ENCODE peak calls at places on chromosomes 12 and 14, in six cellular contexts. V is WTC11, L is H1, J is endothelial cell of umbilical vein, W is HepG2, D is K562. M is an unnamed sample.

GRCh38 chr12:2439332-2440100 is 355.3 kb upstream of the FKBP4 start:
- DNase-seq in J (no peak), L (no peak), W (no peak), D (no peak), V (no peak), M (no peak)

GRCh38 chr14:21867541-21867940 is 193.9 kb upstream of the OR4E1 start:
- DNase-seq in L (no peak), V (no peak), W (no peak), D (no peak), J (peak), M (no peak)

GRCh38 chr12:53997324-53998173 is 2.4 kb upstream of the HOXC9 start:
- DNase-seq in V (no peak), L (no peak), W (no peak), D (no peak), J (no peak), M (no peak)

GRCh38 chr12:83015390-83016225 is 328.9 kb downstream of the TMTC2 start:
- DNase-seq in D (no peak), J (peak), W (no peak), L (no peak), V (no peak), M (no peak)

GRCh38 chr14:22551597-22551982 is 37.4 kb downstream of the DAD1 start:
- DNase-seq in D (no peak), L (no peak), J (no peak), W (no peak), V (no peak), M (no peak)

GRCh38 chr12:5435161-5435560 is 3.3 kb downstream of the NTF3 start:
- DNase-seq in L (no peak), J (no peak), V (no peak), D (no peak), W (no peak), M (no peak)

GRCh38 chr12:71439613-71440392 is at the start of gene LGR5:
- DNase-seq in J (peak), L (peak), W (peak), V (peak), D (no peak), M (no peak)

GRCh38 chr12:47636908-47637780 is 68.7 kb downstream of the RPAP3 start:
- DNase-seq in L (peak), W (peak), D (no peak), J (no peak), V (peak), M (no peak)

GRCh38 chr12:53984901-53985357 is at the start of gene HOXC10:
- DNase-seq in D (peak), V (peak), W (peak), L (peak), J (peak), M (peak)

GRCh38 chr14:29805415-29806123 is 122.1 kb downstream of the PRKD1 start:
- DNase-seq in W (no peak), L (no peak), V (no peak), D (peak), J (peak), M (no peak)

GRCh38 chr12:82527165-82527780 is 159.4 kb upstream of the TMTC2 start:
- DNase-seq in L (no peak), W (peak), V (peak), D (peak), J (peak), M (peak)

GRCh38 chr14:59407246-59407615 is 57.9 kb downstream of the GPR135 start:
- DNase-seq in J (peak), W (peak), V (no peak), D (no peak), L (no peak), M (no peak)

GRCh38 chr12:13347241-13348043 is 150.9 kb downstream of the EMP1 start:
- DNase-seq in L (no peak), V (no peak), J (no peak), D (no peak), W (no peak), M (peak)

GRCh38 chr12:75943730-75944096 is 87.9 kb downstream of the PHLDA1 start:
- DNase-seq in L (no peak), W (peak), J (no peak), D (no peak), V (no peak), M (peak)

GRCh38 chr12:65986047-65986446 is 144.5 kb downstream of the LLPH start:
- DNase-seq in J (peak), V (no peak), W (no peak), D (no peak), L (no peak), M (no peak)

GRCh38 chr14:50719911-50720759 is 52.0 kb upstream of the SAV1 start:
- DNase-seq in V (no peak), J (no peak), D (no peak), L (no peak), W (no peak), M (no peak)

GRCh38 chr12:109131522-109132050 is 15.2 kb downstream of the ACACB start:
- DNase-seq in D (no peak), J (no peak), V (no peak), L (no peak), W (no peak), M (no peak)

GRCh38 chr14:24979725-24980239 is 70.2 kb downstream of the STXBP6 start:
- DNase-seq in L (no peak), J (no peak), V (no peak), D (no peak), W (no peak), M (no peak)

GRCh38 chr14:75249251-75249957 is 29.2 kb upstream of the FOS start:
- DNase-seq in D (no peak), L (no peak), J (no peak), V (no peak), W (no peak), M (no peak)

GRCh38 chr12:53791735-53792326 is 40.1 kb upstream of the CISTR start:
- DNase-seq in W (no peak), L (peak), J (no peak), D (peak), V (peak), M (no peak)

GRCh38 chr14:59481407-59482119 is 2.6 kb downstream of the L3HYPDH start:
- DNase-seq in W (peak), J (peak), D (no peak), L (no peak), V (no peak), M (no peak)

GRCh38 chr12:4445156-4446020 is at the start of gene FGF6:
- DNase-seq in V (no peak), W (no peak), J (no peak), L (peak), D (no peak), M (no peak)

GRCh38 chr14:99323603-99324185 is 51.7 kb upstream of the BCL11B start:
- DNase-seq in V (no peak), L (peak), W (no peak), J (no peak), D (no peak), M (no peak)
- TF ChIP-seq JUN in V (no peak), L (no peak), W (no peak), J (no peak), D (no peak), M (no peak)

DNA sequence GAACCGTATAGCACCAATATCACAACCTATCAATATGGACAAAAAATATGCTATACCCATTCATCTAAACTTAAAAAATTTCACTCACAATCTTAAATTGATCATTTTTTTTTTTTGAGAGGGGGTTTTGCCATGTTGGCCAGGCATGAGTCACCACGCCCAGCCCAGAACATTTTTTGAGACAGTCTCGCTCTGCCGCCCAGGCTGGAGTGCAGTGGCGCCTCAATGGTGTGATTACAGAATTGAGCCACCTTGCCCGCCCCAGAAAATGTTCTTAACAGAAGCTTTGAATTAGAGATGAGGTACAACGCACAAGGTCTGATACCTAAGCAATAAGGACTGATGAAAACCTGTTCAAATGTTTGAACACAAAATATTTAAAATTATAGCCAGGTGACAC is 15.8 kb upstream of the ATP5F1B start:
- DNase-seq in L (no peak), W (no peak), J (no peak), V (no peak), D (no peak), M (no peak)
- TF ChIP-seq JUN in L (no peak), W (no peak), J (no peak), V (no peak), D (no peak), M (no peak)

GRCh38 chr14:89922549-89922907 is 32.0 kb downstream of the EFCAB11 start:
- DNase-seq in L (no peak), V (no peak), J (no peak), W (no peak), D (no peak), M (no peak)

GRCh38 chr14:89926709-89927108 is 27.8 kb downstream of the EFCAB11 start:
- DNase-seq in D (no peak), V (no peak), J (peak), W (peak), L (no peak), M (no peak)

GRCh38 chr14:89921346-89921745 is 33.2 kb downstream of the EFCAB11 start:
- DNase-seq in D (no peak), J (no peak), W (no peak), V (no peak), L (no peak), M (no peak)

GRCh38 chr14:89921896-89922548 is 32.5 kb downstream of the EFCAB11 start:
- DNase-seq in D (no peak), L (no peak), W (no peak), V (no peak), J (no peak), M (no peak)

GRCh38 chr14:89924224-89924623 is 30.3 kb downstream of the EFCAB11 start:
- DNase-seq in V (no peak), W (no peak), D (no peak), J (no peak), L (no peak), M (no peak)
- TF ChIP-seq JUN in V (no peak), W (no peak), D (no peak), J (no peak), L (no peak), M (no peak)

DNA sequence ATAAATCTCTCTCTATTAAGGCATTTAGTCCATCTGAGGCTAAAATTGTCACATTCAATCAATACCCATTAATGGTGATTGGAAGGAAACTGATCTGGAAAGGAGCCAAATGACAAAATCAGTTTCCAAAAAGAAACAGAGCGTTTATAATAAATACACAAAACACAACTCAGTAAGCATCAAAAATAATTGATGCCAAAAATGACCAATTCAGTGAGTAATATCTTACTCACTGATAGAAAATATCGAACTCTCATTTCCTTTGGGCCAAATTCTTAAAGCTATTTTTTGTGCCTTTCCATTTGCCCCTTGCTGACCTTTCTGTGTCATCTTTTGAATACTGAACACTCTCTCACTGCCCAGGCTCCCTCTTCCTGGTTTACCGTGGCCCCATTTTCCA is 22.4 kb upstream of the ATP2B1 start:
- DNase-seq in J (no peak), V (no peak), D (no peak), W (no peak), L (no peak), M (no peak)
- TF ChIP-seq JUN in J (no peak), V (no peak), D (no peak), W (no peak), L (no peak), M (no peak)

DNA sequence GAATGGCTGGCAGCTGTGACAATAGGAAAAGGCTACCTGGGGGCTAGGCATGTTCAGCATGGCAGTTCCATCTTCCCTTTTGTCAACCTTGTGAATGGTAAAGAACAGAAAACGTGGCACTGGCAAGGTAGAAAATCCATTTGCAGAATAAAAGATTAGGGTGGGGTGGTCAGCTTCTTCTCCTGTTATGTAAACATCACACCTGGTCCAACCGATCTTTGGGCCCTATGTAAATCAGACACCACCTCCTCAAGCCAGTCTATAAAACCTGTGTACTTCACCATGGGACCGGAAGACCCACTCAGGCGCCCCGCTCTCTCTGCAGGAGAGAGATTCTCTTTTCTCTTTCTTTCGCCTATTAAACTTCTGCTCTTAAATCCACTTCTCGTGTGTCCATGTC is 19.6 kb upstream of the TMEM30B start:
- DNase-seq in D (no peak), W (no peak), J (no peak), V (no peak), L (no peak), M (no peak)
- TF ChIP-seq JUN in D (no peak), W (no peak), J (no peak), V (no peak), L (no peak), M (no peak)

DNA sequence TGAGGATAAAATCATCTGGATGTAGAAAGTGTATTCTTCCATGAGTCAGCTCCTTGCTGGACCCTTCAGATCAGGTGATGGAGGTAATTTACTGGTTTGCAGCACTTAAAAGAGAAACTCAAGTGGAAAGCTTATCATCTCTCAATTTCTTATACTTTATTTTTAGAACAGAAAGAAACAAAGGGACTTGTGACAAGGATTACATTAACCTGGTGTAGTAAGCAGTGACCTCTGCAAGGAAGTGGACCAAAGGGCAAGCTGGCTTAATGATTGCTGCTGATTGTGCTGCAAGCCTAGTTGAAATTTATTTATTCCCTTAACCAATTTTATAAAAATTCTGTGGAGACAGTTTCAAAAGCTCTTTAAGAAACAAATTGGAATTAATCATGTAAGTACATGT is 405.0 kb downstream of the TRHDE start:
- DNase-seq in V (no peak), W (no peak), L (no peak), D (no peak), J (no peak), M (no peak)
- TF ChIP-seq JUN in V (no peak), W (no peak), L (no peak), D (no peak), J (no peak), M (no peak)

DNA sequence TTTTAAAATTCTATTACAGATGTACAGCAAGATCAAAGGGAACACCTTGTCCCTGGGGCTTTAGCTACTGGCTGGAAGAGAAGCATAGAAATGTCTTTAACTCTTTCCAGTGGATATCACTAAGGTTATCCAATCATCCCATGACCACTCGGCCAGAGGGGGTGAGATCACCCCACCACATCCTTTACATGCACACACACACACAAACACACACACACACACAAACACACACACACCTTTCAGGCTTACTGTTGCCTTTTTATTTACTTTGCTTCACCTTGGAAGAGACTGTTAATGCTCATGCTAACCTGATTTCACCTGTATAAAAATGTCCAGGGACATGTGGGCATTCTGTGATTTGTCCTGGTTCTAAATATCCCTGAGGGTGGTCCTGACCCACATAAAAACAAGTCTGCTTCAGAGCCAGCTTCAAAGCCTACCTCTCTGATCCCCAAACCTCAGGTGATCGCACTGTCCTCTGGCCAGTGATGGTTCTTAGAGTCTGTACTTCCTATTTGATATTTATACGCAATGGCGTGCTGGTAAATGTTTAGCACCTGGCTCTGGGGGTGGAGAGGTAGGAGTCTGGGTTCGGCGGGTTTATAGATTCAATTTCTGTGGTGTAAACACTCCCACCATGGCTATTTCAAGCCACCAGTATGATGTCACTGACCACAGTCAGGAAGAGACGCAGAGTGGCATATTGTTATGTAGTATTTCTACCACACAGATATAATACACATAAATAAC is 166.1 kb upstream of the EEA1 start:
- DNase-seq in J (no peak), L (no peak), D (peak), W (no peak), V (no peak), M (no peak)
- TF ChIP-seq JUN in J (no peak), L (no peak), D (no peak), W (no peak), V (no peak), M (no peak)

M was measured in A549.